ENCODE peak calls at places on chromosomes 16 and 17, in five cellular contexts. B is brain microvascular endothelial cell, E is breast epithelium, C is cardiac fibroblast, K is adrenal gland. H is an unnamed sample.

GRCh38 chr17:43949777-43950176 is 4.0 kb downstream of the PYY start:
- DNase-seq in E (no peak), K (no peak), C (peak), B (no peak), H (no peak)

GRCh38 chr16:8868272-8869211 is at the start of gene CARHSP1:
- DNase-seq in C (peak), K (peak), B (peak), E (peak), H (peak)

GRCh38 chr16:19184823-19185509 is 16.9 kb downstream of the SYT17 start:
- DNase-seq in C (peak), K (no peak), E (no peak), B (peak), H (no peak)

GRCh38 chr16:20901441-20902112 is 1.0 kb downstream of the LYRM1 start:
- DNase-seq in C (peak), K (peak), B (no peak), E (peak), H (peak)

GRCh38 chr16:53580038-53580802 is 77.2 kb upstream of the AKTIP start:
- DNase-seq in E (no peak), K (no peak), B (no peak), C (no peak), H (no peak)

GRCh38 chr16:49003992-49004391 is 277.6 kb downstream of the CBLN1 start:
- DNase-seq in E (no peak), K (no peak), C (no peak), B (no peak), H (no peak)

GRCh38 chr16:29968205-29968604 is 5.5 kb upstream of the TAOK2 start:
- DNase-seq in K (no peak), E (no peak), B (no peak), C (no peak), H (no peak)

GRCh38 chr16:82111944-82112343 is 58.1 kb downstream of the MPHOSPH6 start:
- DNase-seq in E (no peak), B (no peak), C (no peak), K (no peak), H (no peak)

GRCh38 chr16:19844945-19845641 is 39.6 kb downstream of the GPRC5B start:
- DNase-seq in B (peak), E (no peak), C (peak), K (no peak), H (peak)

GRCh38 chr16:27972500-27972899 is 91.0 kb downstream of the GSG1L start:
- DNase-seq in E (no peak), B (peak), K (no peak), C (peak), H (peak)

GRCh38 chr16:74738134-74738541 is 36.5 kb downstream of the FA2H start:
- DNase-seq in K (no peak), C (no peak), B (no peak), E (no peak), H (no peak)

GRCh38 chr17:79045830-79046500 is 22.0 kb downstream of the C1QTNF1 start:
- DNase-seq in K (peak), E (peak), C (peak), B (peak), H (peak)

GRCh38 chr16:30017277-30017656 is 5.7 kb upstream of the C16orf92 start:
- DNase-seq in B (no peak), C (no peak), K (no peak), E (no peak), H (no peak)

GRCh38 chr16:50671644-50672260 is 9.4 kb downstream of the SNX20 start:
- DNase-seq in C (peak), K (no peak), B (peak), E (no peak), H (peak)

GRCh38 chr17:65103896-65104295 is 33.3 kb upstream of the RGS9 start:
- DNase-seq in B (no peak), C (peak), K (no peak), E (no peak), H (peak)

GRCh38 chr17:77738666-77739531 is 219.6 kb upstream of the TNRC6C start:
- DNase-seq in K (no peak), E (no peak), B (no peak), C (peak), H (no peak)

GRCh38 chr17:8119575-8120519 is 1.5 kb upstream of the ALOXE3 start:
- DNase-seq in E (peak), B (peak), K (peak), C (peak), H (peak)

GRCh38 chr16:49499018-49499785 is 125.6 kb downstream of the C16orf78 start:
- DNase-seq in C (no peak), E (peak), K (no peak), B (no peak), H (no peak)

GRCh38 chr16:2090819-2091721 is 43.3 kb downstream of the TSC2 start:
- DNase-seq in K (peak), C (peak), B (peak), E (peak), H (peak)

GRCh38 chr16:56295739-56296527 is 104.6 kb downstream of the GNAO1 start:
- DNase-seq in C (no peak), K (no peak), B (no peak), E (no peak), H (no peak)

GRCh38 chr17:30558313-30559195 is 81.3 kb downstream of the GOSR1 start:
- DNase-seq in E (peak), B (no peak), K (no peak), C (no peak), H (no peak)

GRCh38 chr16:926715-927114 is 44.1 kb downstream of the LMF1 start:
- DNase-seq in K (no peak), C (no peak), B (no peak), E (no peak), H (no peak)

GRCh38 chr16:30053376-30054015 is 12.1 kb upstream of the ALDOA start:
- DNase-seq in K (no peak), C (peak), B (peak), E (no peak), H (no peak)

GRCh38 chr16:57537596-57538234 is 1.3 kb upstream of the CCDC102A start:
- DNase-seq in K (peak), E (peak), C (no peak), B (no peak), H (no peak)

GRCh38 chr16:70746708-70747424 is 54.1 kb downstream of the VAC14 start:
- DNase-seq in C (peak), E (peak), K (peak), B (peak), H (peak)

GRCh38 chr17:19361326-19361725 is 1.2 kb downstream of the B9D1 start:
- DNase-seq in E (no peak), C (no peak), B (no peak), K (no peak), H (no peak)

GRCh38 chr16:81558444-81559175 is 114.0 kb downstream of the CMIP start:
- DNase-seq in C (no peak), E (peak), K (no peak), B (no peak), H (no peak)

GRCh38 chr17:80822021-80822699 is 169.5 kb upstream of the CHMP6 start:
- DNase-seq in K (peak), E (peak), C (no peak), B (no peak), H (no peak)

GRCh38 chr17:63993368-63993990 is 4.7 kb upstream of the PRR29 start:
- DNase-seq in C (no peak), K (no peak), E (peak), B (no peak), H (no peak)

GRCh38 chr17:31313982-31314787 is at the start of gene EVI2B:
- DNase-seq in E (no peak), K (no peak), C (peak), B (peak), H (peak)

GRCh38 chr17:82205720-82206508 is 6.7 kb downstream of the CCDC57 start:
- DNase-seq in E (peak), B (peak), K (peak), C (peak), H (peak)
- H3K4me3 ChIP-seq in E (peak), B (no peak), K (no peak), C (no peak), H (no peak)

GRCh38 chr17:49995055-49995738 is at the start of gene DLX3:
- DNase-seq in K (peak), E (peak), B (peak), C (peak), H (peak)

GRCh38 chr17:49997256-49997735 is 2.3 kb upstream of the DLX3 start:
- DNase-seq in C (no peak), E (no peak), K (no peak), B (no peak), H (no peak)

GRCh38 chr17:49997773-49998703 is 3.0 kb upstream of the DLX3 start:
- DNase-seq in B (peak), E (peak), C (peak), K (peak), H (peak)

GRCh38 chr17:49996121-49996494 is 1.1 kb upstream of the DLX3 start:
- DNase-seq in B (no peak), C (no peak), K (no peak), E (no peak), H (no peak)

GRCh38 chr17:49996495-49997255 is 1.7 kb upstream of the DLX3 start:
- DNase-seq in E (no peak), K (peak), B (no peak), C (peak), H (peak)
- TF ChIP-seq CTCF in E (peak), K (peak), B (peak), C (peak), H (peak)

DNA sequence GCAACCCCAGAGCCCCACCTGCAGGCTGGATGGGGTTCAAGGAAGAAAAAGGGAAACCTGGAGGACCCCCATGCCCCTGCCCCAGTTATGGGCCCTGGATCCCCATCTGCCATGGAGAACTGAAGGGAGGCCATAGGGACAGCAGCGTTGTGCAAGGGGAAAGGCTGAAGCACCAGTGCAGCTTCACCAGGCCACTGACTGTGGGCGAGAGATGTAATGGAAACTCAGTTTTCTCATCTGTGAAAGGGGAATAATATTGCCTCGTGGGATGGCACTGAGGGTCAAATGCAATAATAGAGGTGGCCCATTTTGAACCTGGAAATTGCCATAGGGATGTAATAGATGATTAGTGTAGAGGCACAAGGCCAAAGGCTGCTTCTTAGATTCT is 9.9 kb upstream of the TSPOAP1 start:
- DNase-seq in K (no peak), B (no peak), E (no peak), C (no peak), H (no peak)
- H3K4me3 ChIP-seq in K (no peak), B (no peak), E (no peak), C (no peak), H (no peak)

DNA sequence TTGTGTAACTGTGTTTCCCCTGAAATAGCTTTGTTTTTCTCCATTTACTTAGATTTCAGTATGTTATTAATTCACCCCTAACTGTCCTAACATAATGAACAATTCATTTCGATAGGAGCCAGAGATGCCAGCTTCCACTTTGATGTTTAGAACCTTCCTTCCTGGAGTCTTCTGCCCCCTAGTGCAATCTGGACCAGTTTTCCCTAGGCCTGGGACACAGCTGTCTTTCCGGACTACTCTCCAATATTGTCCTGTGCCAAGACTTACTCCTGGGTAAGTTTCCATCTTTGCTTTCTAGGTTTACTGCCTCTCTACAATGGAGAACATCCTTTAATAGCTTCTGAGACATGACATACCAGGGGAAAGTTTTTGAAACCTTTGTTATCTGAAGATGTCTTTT is 12.8 kb downstream of the RECQL5 start:
- DNase-seq in C (no peak), B (no peak), K (no peak), E (peak), H (no peak)
- TF ChIP-seq CTCF in C (no peak), B (no peak), K (no peak), E (no peak), H (no peak)

GRCh38 chr16:6512512-6512911 is 820.1 kb upstream of the RBFOX1 start:
- DNase-seq in B (no peak), K (no peak), C (no peak), E (no peak), H (no peak)

GRCh38 chr16:6510261-6510660 is 822.4 kb upstream of the RBFOX1 start:
- DNase-seq in C (no peak), E (no peak), K (no peak), B (no peak), H (no peak)
- H3K4me3 ChIP-seq in C (no peak), E (no peak), K (no peak), B (no peak), H (no peak)

GRCh38 chr17:58208344-58208743 is 10.7 kb downstream of the MKS1 start:
- DNase-seq in E (no peak), K (no peak), C (no peak), B (no peak), H (no peak)

GRCh38 chr17:58207451-58207850 is 11.6 kb downstream of the MKS1 start:
- DNase-seq in B (no peak), C (no peak), K (no peak), E (no peak), H (no peak)

GRCh38 chr17:58205936-58206335 is 13.1 kb downstream of the MKS1 start:
- DNase-seq in K (no peak), C (no peak), B (no peak), E (no peak), H (no peak)

GRCh38 chr17:58215685-58216084 is 3.4 kb downstream of the MKS1 start:
- DNase-seq in C (no peak), K (no peak), B (no peak), E (no peak), H (no peak)

GRCh38 chr17:58210922-58211321 is 8.1 kb downstream of the MKS1 start:
- DNase-seq in B (no peak), C (no peak), K (no peak), E (no peak), H (no peak)
- TF ChIP-seq CTCF in B (peak), C (peak), K (no peak), E (no peak), H (no peak)

DNA sequence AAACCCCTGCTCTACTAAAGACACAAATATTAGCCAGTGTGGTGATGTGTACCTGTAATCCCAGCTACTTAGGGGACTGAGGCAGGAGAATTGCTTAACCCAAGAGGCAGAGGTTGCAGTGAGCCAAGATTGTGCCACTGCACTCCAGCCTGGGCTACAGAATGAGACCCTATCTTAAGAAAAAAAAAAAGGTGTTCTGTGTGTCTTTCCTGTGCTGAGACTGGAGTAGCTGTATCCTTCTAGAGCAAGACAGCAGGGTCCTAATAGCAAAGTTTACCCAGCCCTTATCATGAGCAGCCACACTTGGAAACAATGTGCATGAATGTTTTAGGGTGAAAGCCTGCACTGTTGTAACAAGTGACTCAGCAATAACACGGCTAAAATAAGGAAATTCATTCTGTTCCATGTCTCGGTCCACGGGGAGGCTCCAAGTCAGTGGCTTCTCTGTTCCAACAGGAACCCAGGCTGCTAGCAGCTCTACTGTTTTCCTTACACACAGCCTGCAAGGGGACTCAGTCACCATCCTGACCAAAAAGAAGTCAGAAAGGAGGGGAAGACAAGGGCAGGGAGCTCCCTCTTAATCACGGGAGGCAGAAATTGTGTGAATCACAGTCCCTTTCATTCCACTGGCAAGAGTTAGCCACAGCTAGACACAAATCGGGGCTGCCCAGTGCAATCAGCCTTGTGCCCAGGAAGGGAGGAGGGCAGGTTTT is 7.1 kb upstream of the SLC5A11 start:
- DNase-seq in B (peak), C (peak), E (no peak), K (no peak), H (peak)
- H3K4me3 ChIP-seq in B (peak), C (no peak), E (no peak), K (no peak), H (no peak)

GRCh38 chr16:47019563-47019962 is 46.1 kb upstream of the DNAJA2 start:
- DNase-seq in K (no peak), C (peak), B (no peak), E (no peak), H (peak)
- TF ChIP-seq CTCF in K (peak), C (peak), B (peak), E (no peak), H (peak)

GRCh38 chr17:38558751-38559024 is 47.1 kb downstream of the SRCIN1 start:
- DNase-seq in B (no peak), K (no peak), E (no peak), C (no peak), H (no peak)
- H3K4me3 ChIP-seq in B (peak), K (no peak), E (peak), C (peak), H (no peak)

DNA sequence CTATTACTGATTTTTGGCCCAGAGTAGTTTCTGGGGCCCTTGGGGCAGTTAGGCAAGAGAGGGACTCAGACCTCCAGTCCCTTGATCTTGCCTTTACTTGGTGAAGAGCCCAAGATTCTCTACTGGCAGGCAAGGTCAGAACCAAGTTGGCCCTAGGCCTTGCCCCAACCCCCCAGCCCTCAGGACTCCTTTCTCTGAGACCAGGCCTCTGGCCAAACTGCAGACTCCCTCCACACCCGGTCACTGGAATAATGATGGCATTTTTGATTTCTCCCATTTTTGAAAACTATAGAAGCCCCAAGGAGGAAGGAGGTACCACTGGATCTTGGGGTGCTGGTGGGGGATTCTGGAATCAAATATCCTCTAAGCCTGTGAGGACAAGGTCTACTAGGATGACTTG is 18.0 kb upstream of the HOXB9 start:
- DNase-seq in K (no peak), E (no peak), B (no peak), C (no peak), H (no peak)
- TF ChIP-seq CTCF in K (no peak), E (no peak), B (no peak), C (no peak), H (no peak)

H was measured in astrocyte of the spinal cord.